ENCODE peak calls at places on chromosomes 11 and 22, in ten cellular contexts. G is WTC11, I is right lobe of liver, L is EL, X is AG20443, B is PC-3, H is Right ventricle myocardium superior, T is GM12892, R is fibroblast of pulmonary artery, M is NCI-H69. V is an unnamed sample.

GRCh38 chr22:40426671-40427070 is 56.3 kb downstream of the SGSM3 start:
- DNase-seq in L (no peak), R (peak), T (no peak), B (no peak), M (peak), I (no peak), H (no peak), X (no peak), G (no peak), V (peak)

GRCh38 chr11:133948711-133949110 is 8.1 kb downstream of the IGSF9B start:
- DNase-seq in I (no peak), G (no peak), R (no peak), L (no peak), X (no peak), T (no peak), M (peak), H (no peak), B (no peak), V (no peak)

GRCh38 chr11:8973121-8973520 is 8.9 kb upstream of the TMEM9B start:
- DNase-seq in T (no peak), G (no peak), R (no peak), I (no peak), L (no peak), B (no peak), M (no peak), H (no peak), X (no peak), V (no peak)

GRCh38 chr22:50531546-50532352 is 1.9 kb upstream of the TYMP start:
- DNase-seq in R (peak), G (peak), X (peak), M (peak), B (peak), I (peak), L (peak), H (peak), T (peak), V (peak)

GRCh38 chr11:83156996-83157754 is at the start of gene PCF11:
- DNase-seq in M (no peak), H (no peak), T (no peak), G (peak), L (no peak), R (no peak), B (no peak), X (peak), I (no peak), V (no peak)

GRCh38 chr11:44992181-44992582 is 41.5 kb upstream of the TP53I11 start:
- DNase-seq in I (no peak), X (no peak), R (no peak), H (no peak), T (no peak), L (no peak), G (no peak), B (no peak), M (no peak), V (no peak)

GRCh38 chr11:76770642-76771445 is 12.3 kb upstream of the TSKU start:
- DNase-seq in R (peak), B (peak), T (no peak), L (peak), X (peak), H (no peak), G (no peak), I (peak), M (peak), V (no peak)

GRCh38 chr11:37712246-37712645 is 1114.2 kb upstream of the RAG2 start:
- DNase-seq in X (no peak), T (no peak), G (no peak), B (peak), L (peak), R (peak), M (peak), I (no peak), H (no peak), V (no peak)

GRCh38 chr11:126832387-126832786 is 168.2 kb downstream of the KIRREL3 start:
- DNase-seq in M (no peak), B (no peak), T (no peak), R (no peak), H (no peak), G (no peak), I (no peak), X (no peak), L (no peak), V (no peak)

GRCh38 chr22:25449781-25450317 is 114.6 kb upstream of the GRK3 start:
- DNase-seq in I (no peak), M (no peak), X (no peak), R (no peak), L (no peak), B (no peak), H (no peak), G (no peak), T (no peak), V (no peak)

GRCh38 chr11:104051806-104052205 is 15.4 kb downstream of the DDI1 start:
- DNase-seq in I (no peak), M (no peak), G (no peak), B (no peak), T (no peak), R (no peak), H (no peak), L (no peak), X (no peak), V (no peak)

GRCh38 chr11:2474059-2474901 is 29.5 kb downstream of the KCNQ1 start:
- DNase-seq in I (no peak), R (no peak), T (no peak), H (peak), L (no peak), B (no peak), X (peak), M (peak), G (no peak), V (peak)